ENCODE peak calls at places on chromosomes 13 and 19, in ten cellular contexts. L is Right ventricle myocardium superior; X is activated T-cell treated with anti-CD3 and anti-CD28 coated beads for 48 hours; M is psoas muscle; B is H54; S is SW480; F is CD4-positive, alpha-beta T cell; O is T-helper 9 cell; A is naive thymus-derived CD4-positive, alpha-beta T cell; C is M059J. N is an unnamed sample.

GRCh38 chr13:111034811-111035210 is 80.3 kb upstream of the ARHGEF7 start:
- DNase-seq in L (no peak), O (no peak), A (no peak), S (no peak), M (no peak), X (no peak), B (peak; percentile 51), F (no peak), C (peak; percentile 19), N (no peak)

GRCh38 chr13:26628706-26629105 is 71.2 kb downstream of the WASF3 start:
- DNase-seq in L (no peak), A (no peak), F (no peak), M (no peak), X (no peak), O (no peak), S (peak; percentile 43), B (no peak), C (peak; percentile 24), N (no peak)

GRCh38 chr13:99359493-99359892 is 52.3 kb upstream of the GPR183 start:
- DNase-seq in S (no peak), A (no peak), C (no peak), X (no peak), M (no peak), O (no peak), B (no peak), F (no peak), L (no peak), N (no peak)

GRCh38 chr13:112668924-112669323 is 20.9 kb upstream of the ATP11A start:
- DNase-seq in A (no peak), M (no peak), X (no peak), O (no peak), B (no peak), F (no peak), C (no peak), L (no peak), S (no peak), N (no peak)

GRCh38 chr19:5948697-5949564 is 29.0 kb downstream of the RANBP3 start:
- DNase-seq in X (no peak), O (no peak), S (no peak), M (no peak), B (no peak), L (no peak), C (no peak), A (peak; percentile 16), F (no peak), N (no peak)

GRCh38 chr19:29714953-29715694 is at the start of gene C19orf12:
- DNase-seq in S (peak; percentile 41), O (peak; percentile 38), M (peak; percentile 67), C (peak; percentile 40), A (peak; percentile 84), B (peak; percentile 65), X (peak; percentile 68), L (peak; percentile 76), F (peak; percentile 37), N (peak; percentile 52)

GRCh38 chr19:23699521-23699860 is 12.5 kb upstream of the ZNF675 start:
- DNase-seq in L (no peak), C (peak; percentile 90), M (no peak), F (no peak), A (no peak), O (no peak), S (no peak), X (no peak), B (peak; percentile 10), N (no peak)

GRCh38 chr13:78382481-78382880 is 220.9 kb downstream of the POU4F1 start:
- DNase-seq in O (no peak), A (no peak), B (no peak), S (no peak), M (no peak), F (no peak), C (no peak), L (no peak), X (no peak), N (no peak)

GRCh38 chr19:38841787-38842438 is 7.9 kb downstream of the HNRNPL start:
- DNase-seq in C (no peak), F (no peak), B (no peak), L (peak; percentile 37), S (no peak), O (peak; percentile 52), A (peak; percentile 71), X (no peak), M (no peak), N (no peak)

GRCh38 chr19:13460045-13460444 is 46.2 kb downstream of the CACNA1A start:
- DNase-seq in L (no peak), B (no peak), F (no peak), X (no peak), M (no peak), S (no peak), A (no peak), O (no peak), C (peak; percentile 14), N (no peak)

GRCh38 chr19:12840091-12841079 is 2.1 kb downstream of the MAST1 start:
- DNase-seq in A (no peak), O (no peak), M (peak; percentile 51), X (peak; percentile 66), L (no peak), S (peak; percentile 76), F (no peak), C (peak; percentile 56), B (peak; percentile 66), N (no peak)

GRCh38 chr19:18274776-18275356 is 614 bp upstream of the IQCN start:
- DNase-seq in S (peak; percentile 73), M (peak; percentile 90), F (no peak), B (peak; percentile 92), C (peak; percentile 93), L (peak; percentile 92), A (peak; percentile 54), X (no peak), O (no peak), N (no peak)

GRCh38 chr13:97307882-97308624 is 85.9 kb downstream of the MBNL2 start:
- DNase-seq in C (peak; percentile 88), B (peak; percentile 26), M (no peak), S (no peak), F (no peak), X (no peak), L (peak; percentile 58), A (no peak), O (no peak), N (no peak)

GRCh38 chr19:8017808-8018207 is 12.4 kb upstream of the ELAVL1 start:
- DNase-seq in S (no peak), M (no peak), L (no peak), O (peak; percentile 21), F (no peak), B (no peak), A (peak; percentile 50), C (no peak), X (peak; percentile 15), N (peak; percentile 37)

GRCh38 chr19:4816388-4817165 is 14.9 kb downstream of the TICAM1 start:
- DNase-seq in M (peak; percentile 33), L (no peak), S (no peak), O (no peak), X (no peak), F (no peak), A (no peak), B (no peak), C (no peak), N (no peak)

GRCh38 chr13:33152389-33152788 is 133.2 kb downstream of the STARD13 start:
- DNase-seq in M (no peak), A (no peak), L (no peak), S (no peak), C (no peak), X (no peak), B (no peak), F (no peak), O (no peak), N (no peak)

GRCh38 chr19:8224394-8225145 is 15.4 kb downstream of the CERS4 start:
- DNase-seq in X (no peak), M (peak; percentile 68), B (no peak), L (peak; percentile 66), S (no peak), O (no peak), C (no peak), F (no peak), A (no peak), N (no peak)

GRCh38 chr13:98976941-98977340 is 923 bp downstream of the DOCK9 start:
- DNase-seq in O (no peak), C (no peak), L (no peak), S (no peak), A (no peak), F (no peak), M (no peak), X (no peak), B (no peak), N (no peak)

GRCh38 chr19:6033744-6034264 is 55.9 kb upstream of the RANBP3 start:
- DNase-seq in F (no peak), C (no peak), M (no peak), B (no peak), A (no peak), L (no peak), S (no peak), X (no peak), O (no peak), N (no peak)

GRCh38 chr19:13718733-13719132 is 45.6 kb upstream of the MRI1 start:
- DNase-seq in M (no peak), F (no peak), S (peak; percentile 85), L (peak; percentile 51), A (no peak), O (no peak), C (peak; percentile 89), X (no peak), B (no peak), N (no peak)

GRCh38 chr13:99916366-99917103 is 55.0 kb downstream of the ZIC5 start:
- DNase-seq in A (peak; percentile 50), B (peak; percentile 93), O (no peak), S (peak; percentile 77), L (no peak), F (no peak), X (no peak), M (no peak), C (peak; percentile 62), N (no peak)

GRCh38 chr19:49421039-49421877 is 2.0 kb downstream of the PTH2 start:
- DNase-seq in B (no peak), S (peak; percentile 69), F (no peak), M (peak; percentile 62), X (peak; percentile 54), A (no peak), L (peak; percentile 82), O (no peak), C (no peak), N (no peak)